ENCODE peak calls at places on chromosome 13, in nine cellular contexts. T is endothelial cell, Y is heart left ventricle, L is breast epithelium, W is mucosa of descending colon, J is uterus, D is neural progenitor cell, P is pancreas, X is activated B cell treated with CpG ODN at 0.5 μM for 24 hours. N is an unnamed sample.

GRCh38 chr13:107649071-107649470 is 566.3 kb downstream of the LIG4 start:
- DNase-seq in T (no peak), Y (no peak), L (no peak), W (no peak), J (no peak), D (no peak), P (no peak), X (no peak), N (no peak)

GRCh38 chr13:105007166-105007808 is 1528.2 kb downstream of the EFNB2 start:
- DNase-seq in T (peak; percentile 57), Y (no peak), L (no peak), W (no peak), J (no peak), D (no peak), P (no peak), X (no peak), N (no peak)

GRCh38 chr13:91312324-91312723 is 35.2 kb upstream of the MIR17HG start:
- DNase-seq in T (no peak), Y (no peak), L (no peak), W (no peak), J (no peak), D (no peak), P (no peak), X (no peak), N (no peak)

GRCh38 chr13:73578251-73578875 is 519.6 kb downstream of the KLF5 start:
- DNase-seq in T (no peak), Y (no peak), L (no peak), W (no peak), J (no peak), D (no peak), P (no peak), X (no peak), N (no peak)

GRCh38 chr13:111492341-111492945 is 172.0 kb downstream of the TEX29 start:
- DNase-seq in T (no peak), Y (no peak), L (peak; percentile 20), W (peak; percentile 12), J (no peak), D (no peak), P (no peak), X (no peak), N (no peak)

GRCh38 chr13:21013682-21014038 is 47.7 kb downstream of the LATS2 start:
- DNase-seq in T (no peak), Y (no peak), L (no peak), W (no peak), J (no peak), D (no peak), P (no peak), X (no peak), N (no peak)

GRCh38 chr13:40981949-40982348 is 37.2 kb downstream of the ELF1 start:
- DNase-seq in T (no peak), Y (no peak), L (no peak), W (no peak), J (no peak), D (no peak), P (no peak), X (no peak), N (no peak)

GRCh38 chr13:114118086-114118762 is 14.2 kb downstream of the RASA3 start:
- DNase-seq in T (no peak), Y (peak; percentile 19), L (peak; percentile 10), W (peak; percentile 31), J (no peak), D (no peak), P (peak; percentile 24), X (no peak), N (peak; percentile 19)

GRCh38 chr13:99636306-99636705 is 135.0 kb downstream of the TM9SF2 start:
- DNase-seq in T (no peak), Y (no peak), L (no peak), W (no peak), J (no peak), D (no peak), P (no peak), X (no peak), N (no peak)

GRCh38 chr13:46181799-46182490 is at the start of gene LCP1:
- DNase-seq in T (no peak), Y (no peak), L (no peak), W (no peak), J (no peak), D (no peak), P (no peak), X (peak; percentile 44), N (peak; percentile 93)

GRCh38 chr13:20121154-20121515 is 39.7 kb downstream of the GJA3 start:
- DNase-seq in T (no peak), Y (no peak), L (no peak), W (no peak), J (no peak), D (no peak), P (no peak), X (no peak), N (no peak)

GRCh38 chr13:104869501-104869900 is 1666.0 kb downstream of the EFNB2 start:
- DNase-seq in T (no peak), Y (no peak), L (no peak), W (no peak), J (no peak), D (no peak), P (no peak), X (no peak), N (no peak)

GRCh38 chr13:76769238-76769859 is 116.9 kb downstream of the KCTD12 start:
- DNase-seq in T (no peak), Y (no peak), L (no peak), W (no peak), J (no peak), D (no peak), P (no peak), X (no peak), N (no peak)

GRCh38 chr13:70385852-70386251 is 277.6 kb upstream of the KLHL1 start:
- DNase-seq in T (no peak), Y (no peak), L (no peak), W (peak; percentile 24), J (no peak), D (no peak), P (peak; percentile 31), X (no peak), N (no peak)

GRCh38 chr13:110150384-110151091 is 156.4 kb downstream of the COL4A1 start:
- DNase-seq in T (no peak), Y (no peak), L (no peak), W (no peak), J (no peak), D (no peak), P (no peak), X (no peak), N (no peak)

GRCh38 chr13:51636349-51636890 is 52.2 kb downstream of the WDFY2 start:
- DNase-seq in T (no peak), Y (no peak), L (no peak), W (no peak), J (no peak), D (no peak), P (no peak), X (no peak), N (no peak)

GRCh38 chr13:80945328-80945727 is 604.4 kb upstream of the SPRY2 start:
- DNase-seq in T (peak; percentile 37), Y (no peak), L (no peak), W (no peak), J (no peak), D (peak; percentile 91), P (peak; percentile 13), X (no peak), N (no peak)

GRCh38 chr13:29465741-29466293 is 129.7 kb downstream of the SLC7A1 start:
- DNase-seq in T (no peak), Y (no peak), L (no peak), W (no peak), J (peak; percentile 51), D (no peak), P (no peak), X (no peak), N (no peak)

DNA sequence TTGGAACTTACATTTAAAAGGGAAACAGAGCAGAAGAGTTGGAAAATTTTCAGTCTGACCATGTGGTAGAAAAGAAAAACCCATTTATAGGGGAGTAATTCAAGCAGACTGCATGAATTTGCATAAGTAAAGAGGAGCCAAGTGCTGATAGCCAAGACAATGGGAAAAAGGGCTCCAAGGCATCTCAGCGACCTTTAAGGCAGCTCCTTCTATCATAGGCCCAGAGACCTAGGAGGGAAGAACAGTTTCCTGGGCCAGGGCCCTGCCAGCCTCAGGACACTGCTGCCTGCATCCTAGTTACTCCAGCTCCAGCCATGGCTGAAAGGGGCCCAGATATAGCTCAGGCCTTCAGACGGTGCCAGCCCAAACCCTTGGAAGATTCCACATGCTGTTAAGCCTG is 7.5 kb downstream of the DNAJC3 start:
- DNase-seq in T (no peak), Y (no peak), L (no peak), W (no peak), J (no peak), D (no peak), P (no peak), X (no peak), N (no peak)
- TF ChIP-seq CTCF in T (no peak), Y (no peak), L (no peak), W (no peak), J (no peak), D (no peak), P (no peak), X (no peak), N (no peak)

GRCh38 chr13:109131698-109132257 is 502.4 kb downstream of the MYO16 start:
- DNase-seq in T (no peak), Y (no peak), L (no peak), W (no peak), J (no peak), D (no peak), P (no peak), X (no peak), N (no peak)

GRCh38 chr13:109130093-109130835 is 500.9 kb downstream of the MYO16 start:
- DNase-seq in T (no peak), Y (no peak), L (no peak), W (no peak), J (no peak), D (peak; percentile 21), P (no peak), X (no peak), N (no peak)

GRCh38 chr13:109139346-109139745 is 509.9 kb downstream of the MYO16 start:
- DNase-seq in T (no peak), Y (no peak), L (no peak), W (no peak), J (no peak), D (no peak), P (no peak), X (no peak), N (no peak)

GRCh38 chr13:109136873-109137272 is 507.5 kb downstream of the MYO16 start:
- DNase-seq in T (no peak), Y (no peak), L (no peak), W (no peak), J (no peak), D (no peak), P (no peak), X (no peak), N (no peak)

GRCh38 chr13:109135018-109135417 is 505.6 kb downstream of the MYO16 start:
- DNase-seq in T (no peak), Y (no peak), L (no peak), W (no peak), J (no peak), D (no peak), P (no peak), X (no peak), N (no peak)
- TF ChIP-seq CTCF in T (no peak), Y (no peak), L (no peak), W (no peak), J (no peak), D (peak; percentile 31), P (no peak), X (no peak), N (no peak)

GRCh38 chr13:50081106-50081898 is 66.1 kb downstream of the KCNRG start:
- DNase-seq in T (peak; percentile 51), Y (peak; percentile 76), L (no peak), W (peak; percentile 81), J (peak; percentile 36), D (peak; percentile 85), P (peak; percentile 89), X (peak; percentile 55), N (peak; percentile 63)
- TF ChIP-seq CTCF in T (no peak), Y (no peak), L (no peak), W (no peak), J (no peak), D (peak; percentile 54), P (no peak), X (no peak), N (no peak)

GRCh38 chr13:22569830-22570229 is 610.9 kb upstream of the SGCG start:
- DNase-seq in T (no peak), Y (no peak), L (no peak), W (no peak), J (no peak), D (no peak), P (no peak), X (no peak), N (no peak)
- TF ChIP-seq CTCF in T (no peak), Y (no peak), L (no peak), W (no peak), J (no peak), D (peak; percentile 22), P (no peak), X (no peak), N (no peak)

N was measured in activated CD8-positive, alpha-beta T cell treated with anti-CD3 and anti-CD28 coated beads for 36 hours.